ENCODE peak calls at places on chromosomes 13 and 19, in seven cellular contexts. G, L, H, K, Z, W and F are unnamed samples.

GRCh38 chr19:5078179-5078578 is 109.3 kb downstream of the KDM4B start:
- DNase-seq in G (no peak), L (no peak), H (no peak), K (no peak), Z (no peak), W (no peak), F (peak; percentile 90)

GRCh38 chr19:54287456-54287855 is 6.5 kb upstream of the LILRB2 start:
- DNase-seq in G (no peak), L (no peak), H (no peak), K (no peak), Z (no peak), W (no peak), F (no peak)

GRCh38 chr13:109773276-109773675 is 13.1 kb downstream of the IRS2 start:
- DNase-seq in G (no peak), L (no peak), H (no peak), K (no peak), Z (peak; percentile 34), W (no peak), F (no peak)

GRCh38 chr13:62846302-62846701 is 1430.7 kb upstream of the PCDH20 start:
- DNase-seq in G (no peak), L (no peak), H (no peak), K (peak; percentile 0), Z (no peak), W (no peak), F (no peak)

GRCh38 chr19:23699521-23699860 is 12.5 kb upstream of the ZNF675 start:
- DNase-seq in G (peak; percentile 37), L (no peak), H (no peak), K (no peak), Z (no peak), W (no peak), F (no peak)

GRCh38 chr19:19381007-19381926 is 24.2 kb upstream of the GATAD2A start:
- DNase-seq in G (no peak), L (no peak), H (no peak), K (no peak), Z (no peak), W (peak; percentile 42), F (no peak)

GRCh38 chr13:74871671-74872070 is 610.3 kb downstream of the TBC1D4 start:
- DNase-seq in G (no peak), L (no peak), H (no peak), K (no peak), Z (no peak), W (no peak), F (no peak)

GRCh38 chr19:44746946-44747738 is 1.4 kb upstream of the BCL3 start:
- DNase-seq in G (peak; percentile 84), L (peak; percentile 95), H (peak; percentile 91), K (peak; percentile 81), Z (peak; percentile 97), W (peak; percentile 97), F (peak; percentile 80)

GRCh38 chr13:110546933-110547332 is 14.6 kb downstream of the RAB20 start:
- DNase-seq in G (no peak), L (peak; percentile 90), H (no peak), K (peak; percentile 84), Z (no peak), W (peak; percentile 93), F (no peak)

GRCh38 chr19:32874605-32875004 is 5.0 kb upstream of the SLC7A9 start:
- DNase-seq in G (no peak), L (no peak), H (no peak), K (no peak), Z (no peak), W (no peak), F (no peak)

GRCh38 chr13:46296920-46297319 is 85.2 kb downstream of the LRRC63 start:
- DNase-seq in G (no peak), L (no peak), H (no peak), K (peak; percentile 19), Z (no peak), W (no peak), F (no peak)

GRCh38 chr13:72960114-72960513 is 98.7 kb upstream of the KLF5 start:
- DNase-seq in G (no peak), L (no peak), H (no peak), K (no peak), Z (no peak), W (no peak), F (no peak)

GRCh38 chr13:66114127-66114526 is 1116.0 kb downstream of the PCDH9 start:
- DNase-seq in G (peak; percentile 2), L (no peak), H (no peak), K (no peak), Z (no peak), W (no peak), F (no peak)

GRCh38 chr19:51123381-51124186 is 1.1 kb upstream of the SIGLEC9 start:
- DNase-seq in G (no peak), L (no peak), H (no peak), K (no peak), Z (no peak), W (peak; percentile 26), F (peak; percentile 71)

GRCh38 chr19:45376045-45376724 is 5.8 kb upstream of the ERCC2 start:
- DNase-seq in G (peak; percentile 10), L (no peak), H (peak; percentile 96), K (peak; percentile 13), Z (no peak), W (no peak), F (no peak)

DNA sequence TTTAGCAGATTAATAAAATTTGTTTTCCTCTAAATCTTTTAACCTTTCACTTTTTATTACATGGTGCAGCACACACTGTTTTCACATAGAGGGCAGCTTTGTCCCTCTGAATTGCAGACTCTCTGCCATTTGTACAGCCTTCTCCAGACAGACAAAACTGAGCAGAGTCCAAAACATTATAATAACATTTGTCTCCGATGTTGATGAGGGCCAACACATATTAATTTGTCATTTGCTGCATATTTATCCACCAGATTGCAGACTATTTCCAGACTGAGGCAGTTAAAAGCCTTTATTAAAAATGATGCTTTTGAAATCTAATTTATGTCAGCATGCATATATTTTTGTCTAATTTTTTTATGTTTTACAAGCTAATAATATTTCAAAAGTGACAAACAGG is 1251.9 kb upstream of the SLC10A2 start:
- DNase-seq in G (peak; percentile 49), L (no peak), H (peak; percentile 15), K (peak; percentile 4), Z (no peak), W (no peak), F (no peak)
- TF ChIP-seq POLR2AphosphoS5 in G (no peak), L (no peak), H (no peak), K (no peak), Z (no peak), W (no peak), F (no peak)

DNA sequence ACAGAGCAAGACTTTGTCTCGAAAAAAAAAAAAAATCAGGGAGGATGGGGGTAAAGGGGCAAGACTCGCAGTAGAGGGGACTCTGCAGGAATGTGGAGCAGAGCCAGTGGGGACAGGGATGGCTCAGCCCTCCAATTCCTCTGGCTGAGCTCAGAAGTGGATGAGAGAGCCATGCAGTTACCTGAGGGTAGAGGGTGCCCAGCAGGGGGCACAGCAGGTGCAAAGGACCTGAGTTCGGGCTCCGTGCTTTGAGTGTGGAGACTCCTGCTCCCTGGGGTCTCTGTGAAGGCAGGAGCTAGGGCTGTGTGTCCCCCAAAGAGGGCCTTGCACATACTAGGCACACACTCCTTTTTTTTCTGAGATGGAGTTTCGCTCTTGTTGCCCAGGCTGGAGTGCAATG is 7.7 kb downstream of the DOCK6 start:
- DNase-seq in G (no peak), L (no peak), H (peak; percentile 20), K (no peak), Z (no peak), W (no peak), F (no peak)
- TF ChIP-seq CTCF in G (peak; percentile 28), L (no peak), H (no peak), K (peak; percentile 8), Z (no peak), W (no peak), F (no peak)

GRCh38 chr19:1871630-1872029 is 8.3 kb upstream of the KLF16 start:
- DNase-seq in G (no peak), L (no peak), H (no peak), K (no peak), Z (no peak), W (no peak), F (no peak)

GRCh38 chr19:1868971-1869370 is 5.6 kb upstream of the KLF16 start:
- DNase-seq in G (no peak), L (no peak), H (no peak), K (no peak), Z (no peak), W (no peak), F (no peak)

GRCh38 chr19:1873524-1874473 is 10.4 kb upstream of the KLF16 start:
- DNase-seq in G (peak; percentile 75), L (peak; percentile 88), H (no peak), K (no peak), Z (no peak), W (no peak), F (peak; percentile 63)

GRCh38 chr19:1872807-1873523 is 9.6 kb upstream of the KLF16 start:
- DNase-seq in G (no peak), L (no peak), H (no peak), K (no peak), Z (no peak), W (no peak), F (no peak)

GRCh38 chr19:1871140-1871597 is 7.8 kb upstream of the KLF16 start:
- DNase-seq in G (no peak), L (no peak), H (no peak), K (no peak), Z (no peak), W (no peak), F (no peak)
- TF ChIP-seq POLR2AphosphoS5 in G (no peak), L (no peak), H (no peak), K (no peak), Z (no peak), W (no peak), F (no peak)

GRCh38 chr19:1355974-1356865 is 27.5 kb upstream of the NDUFS7 start:
- DNase-seq in G (no peak), L (no peak), H (no peak), K (no peak), Z (no peak), W (peak; percentile 43), F (no peak)

GRCh38 chr19:1353144-1353543 is 30.6 kb upstream of the NDUFS7 start:
- DNase-seq in G (no peak), L (no peak), H (no peak), K (no peak), Z (no peak), W (no peak), F (no peak)

GRCh38 chr19:1357695-1358094 is 26.0 kb upstream of the NDUFS7 start:
- DNase-seq in G (no peak), L (no peak), H (peak; percentile 75), K (no peak), Z (no peak), W (no peak), F (no peak)

GRCh38 chr19:1355258-1355973 is 28.3 kb upstream of the NDUFS7 start:
- DNase-seq in G (peak; percentile 56), L (no peak), H (no peak), K (no peak), Z (no peak), W (no peak), F (no peak)

DNA sequence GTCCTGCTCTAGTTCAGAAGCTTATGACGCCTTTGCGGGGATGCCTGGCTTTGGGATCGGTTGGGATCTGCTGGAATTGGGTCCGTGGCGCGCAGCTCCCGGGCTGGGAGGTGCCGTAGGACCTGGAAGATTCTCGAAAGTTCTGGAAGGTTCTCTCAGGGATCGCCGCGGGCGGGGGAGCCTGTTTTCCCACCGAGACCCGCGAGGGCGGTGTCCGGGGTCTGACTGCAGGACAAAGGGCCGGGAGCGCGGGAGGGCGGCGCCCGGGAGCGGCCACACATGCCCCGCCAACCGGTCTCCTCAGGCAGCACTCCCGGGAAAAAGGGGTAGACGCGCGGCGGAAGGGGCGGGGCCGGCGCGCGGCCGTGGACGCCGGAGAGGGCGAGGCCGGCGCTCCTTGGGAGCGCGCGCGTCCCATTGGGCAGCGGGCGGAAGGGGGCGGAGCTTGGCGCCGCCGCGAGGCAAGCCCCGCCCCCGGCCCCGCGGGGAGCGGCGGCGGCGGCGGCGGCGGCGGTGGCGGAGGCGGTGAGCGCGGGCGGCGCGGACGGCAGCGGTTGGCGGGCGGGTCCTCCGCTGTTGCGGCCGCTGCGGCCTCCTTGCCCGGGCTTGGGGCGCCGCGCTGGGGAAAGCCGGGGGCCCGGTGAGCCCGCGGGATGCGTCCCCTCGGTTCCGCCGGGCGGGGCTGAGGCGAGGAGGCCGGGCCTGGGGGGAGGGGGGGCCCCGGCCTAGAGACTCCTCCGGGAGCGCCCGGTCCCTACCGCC is 29.0 kb upstream of the NDUFS7 start:
- DNase-seq in G (peak; percentile 99), L (peak; percentile 87), H (peak; percentile 91), K (peak; percentile 60), Z (peak; percentile 96), W (peak; percentile 93), F (peak; percentile 79)
- TF ChIP-seq CTCF in G (no peak), L (peak; percentile 10), H (no peak), K (no peak), Z (peak; percentile 9), W (no peak), F (no peak)